ENCODE peak calls at places on chromosome 12, in ten cellular contexts. R is HTR-8/SVneo; Z is AG08395; D is smooth muscle cell of the brain vasculature; M is aorta; B is substantia nigra; L is activated naive CD8-positive, alpha-beta T cell treated with anti-CD3 and anti-CD28 coated beads for 36 hours; A is putamen; G is activated T-cell treated with anti-CD3 and anti-CD28 coated beads, Interleukin-2, amount 50 U/mL, for 48 hours; U is activated T-helper 1 cell treated with anti-CD3 and anti-CD28 coated beads, Interleukin-2, amount 50 U/mL, for 16 hours. J is an unnamed sample.

GRCh38 chr12:28750946-28751714 is 397.9 kb upstream of the FAR2 start:
- DNase-seq in R (no peak), Z (no peak), D (no peak), M (no peak), B (no peak), L (no peak), A (no peak), G (no peak), U (no peak), J (no peak)

GRCh38 chr12:9214536-9214935 is 6.3 kb upstream of the PZP start:
- DNase-seq in R (no peak), Z (no peak), D (no peak), M (no peak), B (no peak), L (no peak), A (no peak), G (no peak), U (no peak), J (no peak)

GRCh38 chr12:108367436-108367835 is 28.3 kb upstream of the CMKLR1 start:
- DNase-seq in R (peak), Z (peak), D (no peak), M (no peak), B (no peak), L (no peak), A (no peak), G (no peak), U (no peak), J (no peak)

GRCh38 chr12:126782083-126782482 is 1484.9 kb upstream of the TMEM132C start:
- DNase-seq in R (no peak), Z (no peak), D (no peak), M (no peak), B (no peak), L (no peak), A (no peak), G (no peak), U (no peak), J (no peak)

GRCh38 chr12:105983622-105984325 is 155.0 kb downstream of the NUAK1 start:
- DNase-seq in R (no peak), Z (peak), D (peak), M (no peak), B (no peak), L (no peak), A (no peak), G (no peak), U (no peak), J (no peak)

GRCh38 chr12:56922032-56922431 is 12.2 kb downstream of the SDR9C7 start:
- DNase-seq in R (no peak), Z (no peak), D (no peak), M (no peak), B (no peak), L (no peak), A (no peak), G (no peak), U (no peak), J (no peak)

GRCh38 chr12:47905313-47905730 is 528 bp upstream of the VDR start:
- DNase-seq in R (no peak), Z (no peak), D (no peak), M (peak), B (no peak), L (peak), A (no peak), G (no peak), U (no peak), J (no peak)

GRCh38 chr12:12720637-12721250 is 3.6 kb downstream of the CDKN1B start:
- DNase-seq in R (no peak), Z (no peak), D (no peak), M (no peak), B (no peak), L (no peak), A (no peak), G (no peak), U (no peak), J (no peak)

GRCh38 chr12:122888232-122888752 is 7.6 kb downstream of the VPS37B start:
- DNase-seq in R (no peak), Z (peak), D (no peak), M (no peak), B (no peak), L (peak), A (no peak), G (peak), U (peak), J (no peak)

GRCh38 chr12:64691793-64692583 is 67.2 kb downstream of the GNS start:
- DNase-seq in R (no peak), Z (no peak), D (no peak), M (no peak), B (no peak), L (no peak), A (no peak), G (no peak), U (no peak), J (no peak)

GRCh38 chr12:39872425-39872824 is 233.5 kb downstream of the SLC2A13 start:
- DNase-seq in R (no peak), Z (no peak), D (no peak), M (no peak), B (no peak), L (no peak), A (peak), G (no peak), U (no peak), J (no peak)

GRCh38 chr12:10304161-10304574 is 3.5 kb upstream of the KLRD1 start:
- DNase-seq in R (peak), Z (peak), D (no peak), M (no peak), B (no peak), L (peak), A (no peak), G (peak), U (no peak), J (no peak)

J was measured in anterior cingulate cortex.